ENCODE peak calls at places on chromosomes 7 and 10, in ten cellular contexts. Y is ELR; O is RPMI8226; Q is T-cell; B is H7; X is fibroblast of the conjunctiva; F is fibroblast of mammary gland; U is NAMALWA; A is effector CD4-positive, alpha-beta T cell; I is NCI-H1105 treated with DMSO at 0.1 percent for 48 hours. P is an unnamed sample.

GRCh38 chr10:70418229-70418628 is 14.3 kb downstream of the EIF4EBP2 start:
- DNase-seq in Y (peak; percentile 78), O (no peak), Q (no peak), B (no peak), X (no peak), F (peak; percentile 69), U (no peak), A (no peak), I (no peak), P (no peak)

GRCh38 chr7:84042110-84042539 is 152.5 kb downstream of the SEMA3A start:
- DNase-seq in Y (peak; percentile 91), O (no peak), Q (no peak), B (no peak), X (peak; percentile 51), F (peak; percentile 89), U (no peak), A (no peak), I (no peak), P (peak; percentile 19)

GRCh38 chr7:33503014-33503413 is 373.6 kb downstream of the BBS9 start:
- DNase-seq in Y (no peak), O (no peak), Q (no peak), B (no peak), X (no peak), F (no peak), U (no peak), A (no peak), I (peak; percentile 13), P (no peak)

GRCh38 chr7:38760226-38760625 is 129.1 kb upstream of the AMPH start:
- DNase-seq in Y (no peak), O (no peak), Q (no peak), B (no peak), X (no peak), F (no peak), U (no peak), A (no peak), I (no peak), P (no peak)

GRCh38 chr10:103969436-103969835 is 2.5 kb downstream of the SLK start:
- DNase-seq in Y (peak; percentile 13), O (no peak), Q (no peak), B (peak; percentile 12), X (no peak), F (no peak), U (peak; percentile 23), A (no peak), I (no peak), P (no peak)

GRCh38 chr7:131197920-131198610 is 129.6 kb upstream of the MKLN1 start:
- DNase-seq in Y (peak; percentile 80), O (no peak), Q (no peak), B (no peak), X (no peak), F (peak; percentile 72), U (no peak), A (no peak), I (no peak), P (no peak)

GRCh38 chr10:24157567-24157966 is 51.4 kb upstream of the KIAA1217 start:
- DNase-seq in Y (no peak), O (no peak), Q (no peak), B (no peak), X (no peak), F (no peak), U (no peak), A (no peak), I (no peak), P (no peak)

GRCh38 chr10:100697070-100697469 is 48.3 kb upstream of the PAX2 start:
- DNase-seq in Y (peak; percentile 69), O (no peak), Q (no peak), B (no peak), X (peak; percentile 24), F (peak; percentile 63), U (no peak), A (no peak), I (no peak), P (peak; percentile 46)

GRCh38 chr7:11170160-11170559 is 196.5 kb downstream of the PHF14 start:
- DNase-seq in Y (no peak), O (no peak), Q (no peak), B (no peak), X (no peak), F (no peak), U (no peak), A (no peak), I (peak; percentile 29), P (no peak)

GRCh38 chr7:139687980-139688632 is 89.7 kb downstream of the HIPK2 start:
- DNase-seq in Y (peak; percentile 53), O (no peak), Q (no peak), B (no peak), X (no peak), F (peak; percentile 77), U (no peak), A (no peak), I (no peak), P (peak; percentile 39)

GRCh38 chr7:45033261-45033930 is 33.4 kb downstream of the CCM2 start:
- DNase-seq in Y (peak; percentile 53), O (no peak), Q (no peak), B (no peak), X (no peak), F (peak; percentile 67), U (no peak), A (no peak), I (no peak), P (peak; percentile 32)

GRCh38 chr10:122981066-122981464 is 864 bp downstream of the PSTK start:
- DNase-seq in Y (peak; percentile 71), O (peak; percentile 24), Q (no peak), B (peak; percentile 68), X (peak; percentile 50), F (peak; percentile 73), U (peak; percentile 68), A (no peak), I (no peak), P (peak; percentile 43)

GRCh38 chr7:54541941-54542618 is at the start of gene VSTM2A:
- DNase-seq in Y (no peak), O (no peak), Q (no peak), B (peak; percentile 79), X (no peak), F (no peak), U (no peak), A (no peak), I (peak; percentile 65), P (peak; percentile 13)

GRCh38 chr7:33195264-33195663 is 65.9 kb downstream of the BBS9 start:
- DNase-seq in Y (peak; percentile 89), O (no peak), Q (no peak), B (no peak), X (peak; percentile 32), F (peak; percentile 96), U (no peak), A (no peak), I (no peak), P (peak; percentile 43)

GRCh38 chr10:110192552-110192951 is 14.9 kb upstream of the MXI1 start:
- DNase-seq in Y (peak; percentile 20), O (peak; percentile 43), Q (no peak), B (peak; percentile 63), X (no peak), F (peak; percentile 38), U (peak; percentile 33), A (no peak), I (no peak), P (no peak)

GRCh38 chr7:23135765-23136164 is 30.2 kb downstream of the KLHL7 start:
- DNase-seq in Y (no peak), O (no peak), Q (no peak), B (peak; percentile 3), X (no peak), F (no peak), U (no peak), A (no peak), I (no peak), P (no peak)

GRCh38 chr10:83274088-83274487 is 865.2 kb upstream of the GHITM start:
- DNase-seq in Y (no peak), O (no peak), Q (no peak), B (peak; percentile 7), X (no peak), F (no peak), U (peak; percentile 56), A (no peak), I (no peak), P (no peak)

GRCh38 chr10:48946891-48947500 is 7.4 kb upstream of the LRRC18 start:
- DNase-seq in Y (peak; percentile 2), O (no peak), Q (no peak), B (no peak), X (no peak), F (no peak), U (no peak), A (no peak), I (no peak), P (no peak)

GRCh38 chr10:25048463-25048862 is 32.1 kb downstream of the THNSL1 start:
- DNase-seq in Y (no peak), O (no peak), Q (no peak), B (no peak), X (no peak), F (no peak), U (no peak), A (no peak), I (no peak), P (no peak)

GRCh38 chr7:10076661-10077300 is 896.9 kb upstream of the PHF14 start:
- DNase-seq in Y (no peak), O (no peak), Q (no peak), B (peak; percentile 14), X (no peak), F (no peak), U (no peak), A (no peak), I (no peak), P (no peak)

GRCh38 chr7:18198868-18199267 is 171.2 kb upstream of the PRPS1L1 start:
- DNase-seq in Y (no peak), O (no peak), Q (no peak), B (no peak), X (no peak), F (no peak), U (no peak), A (no peak), I (no peak), P (no peak)

GRCh38 chr7:21903074-21903786 is 42.5 kb downstream of the CDCA7L start:
- DNase-seq in Y (peak; percentile 42), O (no peak), Q (no peak), B (no peak), X (no peak), F (peak; percentile 58), U (no peak), A (no peak), I (no peak), P (no peak)

GRCh38 chr7:45421826-45422225 is 152.3 kb upstream of the ADCY1 start:
- DNase-seq in Y (no peak), O (no peak), Q (no peak), B (no peak), X (peak; percentile 88), F (peak; percentile 40), U (no peak), A (no peak), I (no peak), P (no peak)

GRCh38 chr10:95337761-95338160 is 47.0 kb upstream of the PDLIM1 start:
- DNase-seq in Y (no peak), O (no peak), Q (no peak), B (no peak), X (no peak), F (no peak), U (no peak), A (no peak), I (no peak), P (no peak)

GRCh38 chr10:90642136-90642535 is 215.7 kb downstream of the HTR7 start:
- DNase-seq in Y (no peak), O (no peak), Q (no peak), B (no peak), X (no peak), F (peak; percentile 19), U (no peak), A (no peak), I (no peak), P (no peak)

GRCh38 chr7:4857189-4857588 is 4.6 kb downstream of the PAPOLB start:
- DNase-seq in Y (no peak), O (no peak), Q (no peak), B (no peak), X (no peak), F (no peak), U (no peak), A (no peak), I (no peak), P (no peak)

GRCh38 chr7:143245123-143245522 is 18.1 kb upstream of the GSTK1 start:
- DNase-seq in Y (peak; percentile 53), O (no peak), Q (no peak), B (no peak), X (no peak), F (peak; percentile 79), U (no peak), A (no peak), I (no peak), P (no peak)

GRCh38 chr10:3091346-3091787 is 24.0 kb downstream of the PFKP start:
- DNase-seq in Y (peak; percentile 96), O (no peak), Q (no peak), B (no peak), X (peak; percentile 55), F (peak; percentile 94), U (no peak), A (no peak), I (no peak), P (peak; percentile 42)